ENCODE peak calls at places on chromosomes 16 and 17, in seven cellular contexts. L is A549, Z is sigmoid colon, M is stomach, K is breast epithelium, R is adrenal gland, U is esophagus squamous epithelium. P is an unnamed sample.

GRCh38 chr16:78128920-78129319 is 29.5 kb downstream of the WWOX start:
- DNase-seq in U (no peak), Z (no peak), M (no peak), R (no peak), L (no peak), K (no peak), P (no peak)

GRCh38 chr17:56624947-56625346 is 31.4 kb downstream of the NOG start:
- DNase-seq in L (no peak), K (no peak), R (no peak), Z (no peak), M (no peak), U (no peak), P (no peak)

GRCh38 chr16:77722315-77723107 is at the start of gene NUDT7:
- DNase-seq in Z (peak), R (peak), M (peak), L (peak), U (peak), K (peak), P (peak)

GRCh38 chr17:77801545-77802332 is 156.8 kb upstream of the TNRC6C start:
- DNase-seq in U (no peak), K (no peak), L (no peak), Z (no peak), R (no peak), M (no peak), P (no peak)

GRCh38 chr17:82940226-82941020 is 100.6 kb upstream of the ZNF750 start:
- DNase-seq in M (no peak), Z (peak), U (no peak), L (no peak), K (no peak), R (no peak), P (no peak)

GRCh38 chr16:70508752-70509151 is 14.6 kb downstream of the COG4 start:
- DNase-seq in U (no peak), L (no peak), M (no peak), Z (no peak), R (no peak), K (no peak), P (no peak)

GRCh38 chr17:38561416-38562214 is 44.1 kb downstream of the SRCIN1 start:
- DNase-seq in U (no peak), L (no peak), K (no peak), M (no peak), Z (no peak), R (no peak), P (no peak)

GRCh38 chr17:10600551-10600950 is 51.1 kb upstream of the MYH2 start:
- DNase-seq in M (no peak), U (no peak), L (no peak), Z (no peak), R (no peak), K (no peak), P (no peak)

GRCh38 chr16:85338989-85339388 is 226.7 kb upstream of the CIBAR2 start:
- DNase-seq in Z (no peak), U (no peak), K (no peak), R (no peak), L (no peak), M (no peak), P (no peak)

GRCh38 chr16:72895951-72896350 is 152.0 kb downstream of the ZFHX3 start:
- DNase-seq in K (no peak), R (no peak), M (no peak), Z (peak), L (no peak), U (no peak), P (no peak)

GRCh38 chr17:50950002-50950877 is 84.1 kb upstream of the TOB1 start:
- DNase-seq in Z (peak), R (peak), L (peak), U (peak), K (peak), M (peak), P (peak)

GRCh38 chr16:84881702-84882521 is 62.1 kb downstream of the CRISPLD2 start:
- DNase-seq in Z (no peak), R (no peak), M (no peak), U (no peak), K (no peak), L (peak), P (no peak)

GRCh38 chr16:3523281-3523680 is 22.5 kb downstream of the CLUAP1 start:
- DNase-seq in M (no peak), L (no peak), K (no peak), R (no peak), U (no peak), Z (no peak), P (no peak)

GRCh38 chr17:8087075-8087941 is at the start of gene ALOX12B:
- DNase-seq in U (no peak), Z (no peak), L (no peak), R (no peak), M (no peak), K (no peak), P (no peak)

GRCh38 chr16:31451681-31452351 is 7.5 kb upstream of the ARMC5 start:
- DNase-seq in U (no peak), M (peak), L (peak), K (no peak), Z (peak), R (peak), P (peak)

GRCh38 chr17:29722411-29723198 is 99.9 kb upstream of the CORO6 start:
- DNase-seq in M (no peak), K (no peak), L (no peak), Z (peak), U (no peak), R (peak), P (peak)

GRCh38 chr17:80441598-80442304 is 26.8 kb downstream of the ENDOV start:
- DNase-seq in K (no peak), L (no peak), R (no peak), U (no peak), Z (no peak), M (no peak), P (no peak)

GRCh38 chr16:86781046-86781445 is 202.7 kb downstream of the FOXL1 start:
- DNase-seq in K (no peak), R (no peak), M (no peak), L (no peak), U (no peak), Z (peak), P (no peak)

GRCh38 chr16:57145046-57145963 is 40.5 kb downstream of the PSME3IP1 start:
- DNase-seq in R (no peak), M (no peak), U (no peak), Z (peak), K (no peak), L (no peak), P (no peak)

GRCh38 chr17:34254651-34255380 is at the start of gene CCL2:
- DNase-seq in K (no peak), Z (peak), U (no peak), M (peak), R (no peak), L (peak), P (peak)

GRCh38 chr16:48611329-48612137 is 1.6 kb upstream of the N4BP1 start:
- DNase-seq in Z (no peak), K (no peak), M (peak), U (no peak), L (no peak), R (no peak), P (no peak)

GRCh38 chr17:7263071-7263800 is 958 bp upstream of the CLDN7 start:
- DNase-seq in Z (no peak), M (no peak), K (peak), L (no peak), R (no peak), U (no peak), P (no peak)

GRCh38 chr17:48753794-48754499 is 25.4 kb upstream of the HOXB13 start:
- DNase-seq in R (peak), U (no peak), K (no peak), M (no peak), Z (no peak), L (no peak), P (no peak)

GRCh38 chr16:84839956-84840355 is 20.2 kb downstream of the CRISPLD2 start:
- DNase-seq in U (no peak), R (no peak), K (no peak), L (peak), M (no peak), Z (no peak), P (no peak)

GRCh38 chr17:50443492-50444051 is 17.6 kb downstream of the ACSF2 start:
- DNase-seq in M (no peak), K (no peak), Z (no peak), U (no peak), L (no peak), R (no peak), P (no peak)

GRCh38 chr17:46109603-46110189 is 83.5 kb downstream of the KANSL1 start:
- DNase-seq in Z (no peak), U (no peak), L (no peak), K (no peak), R (no peak), M (no peak), P (no peak)

GRCh38 chr17:70327279-70327678 is 157.9 kb downstream of the KCNJ2 start:
- DNase-seq in K (no peak), U (no peak), L (no peak), Z (no peak), R (no peak), M (no peak), P (no peak)

GRCh38 chr17:29212681-29213121 is 32.5 kb upstream of the MYO18A start:
- DNase-seq in K (no peak), Z (no peak), R (no peak), U (no peak), L (no peak), M (no peak), P (no peak)

GRCh38 chr17:17228521-17229279 is 8.3 kb downstream of the FLCN start:
- DNase-seq in U (no peak), M (no peak), Z (no peak), K (no peak), R (no peak), L (no peak), P (no peak)

GRCh38 chr17:76136276-76137025 is 4.6 kb downstream of the FOXJ1 start:
- DNase-seq in R (no peak), K (no peak), L (no peak), M (no peak), U (no peak), Z (no peak), P (no peak)

GRCh38 chr16:86680137-86680536 is 101.8 kb downstream of the FOXL1 start:
- DNase-seq in K (no peak), Z (peak), R (no peak), L (no peak), U (no peak), M (no peak), P (no peak)

GRCh38 chr17:58541249-58541648 is 26.8 kb upstream of the MTMR4 start:
- DNase-seq in L (no peak), R (no peak), U (no peak), M (no peak), K (no peak), Z (no peak), P (no peak)
- TF ChIP-seq CTCF in L (peak), R (no peak), U (no peak), M (no peak), K (no peak), Z (no peak), P (no peak)

GRCh38 chr16:88847654-88848053 is 9.1 kb downstream of the GALNS start:
- DNase-seq in U (no peak), R (no peak), M (no peak), K (no peak), L (no peak), Z (no peak), P (no peak)
- TF ChIP-seq POLR2A in U (no peak), R (no peak), M (no peak), K (no peak), L (no peak), Z (no peak), P (no peak)

GRCh38 chr17:74963656-74964055 is 8.9 kb downstream of the HID1 start:
- DNase-seq in L (no peak), Z (no peak), K (no peak), M (no peak), R (no peak), U (no peak), P (no peak)
- TF ChIP-seq CTCF in L (no peak), Z (no peak), K (no peak), M (no peak), R (no peak), U (no peak), P (no peak)

GRCh38 chr17:58517928-58518609 is 3.6 kb upstream of the MTMR4 start:
- DNase-seq in U (peak), M (peak), K (peak), L (peak), R (peak), Z (peak), P (peak)
- TF ChIP-seq POLR2A in U (peak), M (no peak), K (peak), L (peak), R (peak), Z (peak), P (peak)

GRCh38 chr16:68972720-68973119 is 129.4 kb downstream of the TANGO6 start:
- DNase-seq in R (no peak), U (no peak), M (no peak), L (peak), Z (no peak), K (no peak), P (no peak)
- TF ChIP-seq CTCF in R (no peak), U (no peak), M (no peak), L (peak), Z (no peak), K (no peak), P (no peak)